ENCODE peak calls at places on chromosome 19, in six cellular contexts. R is OCI-LY7, E is Peyer's patch, U is uterus, A is RWPE2, V is stomach. T is an unnamed sample.

GRCh38 chr19:32570081-32570785 is 10.8 kb upstream of the PDCD5 start:
- DNase-seq in A (no peak), R (peak; percentile 42), V (peak; percentile 48), E (peak; percentile 71), U (peak; percentile 46), T (no peak)

GRCh38 chr19:38317104-38317612 is 1.4 kb upstream of the YIF1B start:
- DNase-seq in U (no peak), E (peak; percentile 76), V (no peak), R (no peak), A (no peak), T (no peak)

GRCh38 chr19:3656073-3656746 is 29.6 kb upstream of the CACTIN start:
- DNase-seq in R (no peak), A (no peak), V (no peak), U (no peak), E (no peak), T (no peak)

GRCh38 chr19:7988307-7988706 is 17.1 kb downstream of the ELAVL1 start:
- DNase-seq in E (no peak), U (no peak), A (no peak), R (no peak), V (no peak), T (no peak)

GRCh38 chr19:58476498-58477015 is 405 bp downstream of the ZNF446 start:
- DNase-seq in U (no peak), V (no peak), E (no peak), A (no peak), R (no peak), T (no peak)

GRCh38 chr19:39951686-39952085 is 17.3 kb upstream of the FCGBP start:
- DNase-seq in U (no peak), R (no peak), A (no peak), V (peak; percentile 22), E (no peak), T (no peak)

GRCh38 chr19:10820173-10820572 is 15.8 kb downstream of the TMED1 start:
- DNase-seq in R (peak; percentile 34), A (no peak), U (no peak), V (no peak), E (no peak), T (peak; percentile 29)

GRCh38 chr19:5935473-5936307 is 21.6 kb downstream of the CAPS start:
- DNase-seq in U (no peak), A (no peak), R (no peak), E (no peak), V (no peak), T (no peak)

GRCh38 chr19:21841784-21842097 is 5.8 kb upstream of the ZNF43 start:
- DNase-seq in U (no peak), A (no peak), V (no peak), E (no peak), R (no peak), T (no peak)

GRCh38 chr19:43476606-43477005 is 11.2 kb upstream of the LYPD3 start:
- DNase-seq in V (no peak), E (no peak), U (no peak), R (no peak), A (no peak), T (no peak)

GRCh38 chr19:8336665-8337064 is 6.4 kb downstream of the KANK3 start:
- DNase-seq in A (no peak), R (no peak), V (no peak), E (no peak), U (no peak), T (peak; percentile 9)

GRCh38 chr19:50626011-50626410 is 13.7 kb downstream of the SYT3 start:
- DNase-seq in U (no peak), V (no peak), E (no peak), R (no peak), A (no peak), T (no peak)

GRCh38 chr19:33905473-33905936 is 108.8 kb downstream of the KCTD15 start:
- DNase-seq in U (no peak), V (no peak), A (no peak), E (no peak), R (no peak), T (peak; percentile 27)

GRCh38 chr19:35136231-35136630 is 1.4 kb upstream of the LGI4 start:
- DNase-seq in U (no peak), A (no peak), V (no peak), E (no peak), R (no peak), T (no peak)

GRCh38 chr19:55621673-55622231 is 2.6 kb downstream of the ZNF784 start:
- DNase-seq in A (no peak), V (no peak), E (peak; percentile 45), R (no peak), U (no peak), T (no peak)

GRCh38 chr19:39998511-39998910 is 1.7 kb downstream of the ZNF546 start:
- DNase-seq in E (no peak), R (no peak), V (no peak), A (no peak), U (no peak), T (no peak)

GRCh38 chr19:7257148-7258041 is 36.8 kb downstream of the INSR start:
- DNase-seq in R (no peak), A (no peak), U (peak; percentile 81), E (peak; percentile 60), V (peak; percentile 59), T (no peak)

GRCh38 chr19:41811036-41811435 is 14.6 kb downstream of the CEACAM3 start:
- DNase-seq in A (no peak), U (no peak), R (peak; percentile 37), E (no peak), V (no peak), T (no peak)

GRCh38 chr19:54029930-54030490 is 33.7 kb downstream of the VSTM1 start:
- DNase-seq in A (no peak), E (peak; percentile 74), R (peak; percentile 59), V (peak; percentile 66), U (no peak), T (peak; percentile 25)

GRCh38 chr19:23996549-23996948 is 81.9 kb downstream of the ZNF726 start:
- DNase-seq in V (no peak), R (peak; percentile 45), U (no peak), A (no peak), E (no peak), T (no peak)

GRCh38 chr19:32691952-32692726 is 518 bp downstream of the NUDT19 start:
- DNase-seq in V (peak; percentile 70), E (peak; percentile 74), R (peak; percentile 41), A (no peak), U (peak; percentile 35), T (peak; percentile 71)

GRCh38 chr19:1396768-1397679 is 4.3 kb downstream of the GAMT start:
- DNase-seq in A (no peak), U (no peak), V (no peak), E (no peak), R (no peak), T (no peak)

GRCh38 chr19:1399745-1400144 is 1.6 kb downstream of the GAMT start:
- DNase-seq in A (no peak), E (no peak), R (no peak), U (no peak), V (no peak), T (no peak)

GRCh38 chr19:1397838-1398237 is 3.5 kb downstream of the GAMT start:
- DNase-seq in R (no peak), A (no peak), U (no peak), E (no peak), V (no peak), T (no peak)

GRCh38 chr19:1400281-1401137 is 833 bp downstream of the GAMT start:
- DNase-seq in U (no peak), R (no peak), V (peak; percentile 80), E (no peak), A (no peak), T (peak; percentile 92)

GRCh38 chr19:1399079-1399478 is 2.3 kb downstream of the GAMT start:
- DNase-seq in R (no peak), A (no peak), U (no peak), V (no peak), E (no peak), T (no peak)
- H3K4me1 ChIP-seq in R (peaks cover 9% of the 10 kb centered on the region), A (peaks cover 9% of the 10 kb centered on the region), U (no peaks in the 10 kb centered on the region), V (peaks cover 71% of the 10 kb centered on the region), E (peaks cover 4% of the 10 kb centered on the region), T (peaks cover 25% of the 10 kb centered on the region)

GRCh38 chr19:46408611-46409039 is 4.7 kb downstream of the CCDC8 start:
- DNase-seq in V (peak; percentile 48), U (peak; percentile 85), E (peak; percentile 64), R (no peak), A (no peak), T (peak; percentile 71)

GRCh38 chr19:46407891-46408426 is 5.4 kb downstream of the CCDC8 start:
- DNase-seq in R (no peak), V (no peak), A (no peak), E (no peak), U (no peak), T (no peak)

GRCh38 chr19:46404039-46404883 is 9.1 kb downstream of the CCDC8 start:
- DNase-seq in R (peak; percentile 40), A (no peak), U (peak; percentile 74), E (peak; percentile 58), V (peak; percentile 35), T (peak; percentile 66)

GRCh38 chr19:46402725-46403124 is 10.6 kb downstream of the CCDC8 start:
- DNase-seq in V (no peak), A (peak; percentile 37), R (no peak), E (no peak), U (no peak), T (peak; percentile 28)

DNA sequence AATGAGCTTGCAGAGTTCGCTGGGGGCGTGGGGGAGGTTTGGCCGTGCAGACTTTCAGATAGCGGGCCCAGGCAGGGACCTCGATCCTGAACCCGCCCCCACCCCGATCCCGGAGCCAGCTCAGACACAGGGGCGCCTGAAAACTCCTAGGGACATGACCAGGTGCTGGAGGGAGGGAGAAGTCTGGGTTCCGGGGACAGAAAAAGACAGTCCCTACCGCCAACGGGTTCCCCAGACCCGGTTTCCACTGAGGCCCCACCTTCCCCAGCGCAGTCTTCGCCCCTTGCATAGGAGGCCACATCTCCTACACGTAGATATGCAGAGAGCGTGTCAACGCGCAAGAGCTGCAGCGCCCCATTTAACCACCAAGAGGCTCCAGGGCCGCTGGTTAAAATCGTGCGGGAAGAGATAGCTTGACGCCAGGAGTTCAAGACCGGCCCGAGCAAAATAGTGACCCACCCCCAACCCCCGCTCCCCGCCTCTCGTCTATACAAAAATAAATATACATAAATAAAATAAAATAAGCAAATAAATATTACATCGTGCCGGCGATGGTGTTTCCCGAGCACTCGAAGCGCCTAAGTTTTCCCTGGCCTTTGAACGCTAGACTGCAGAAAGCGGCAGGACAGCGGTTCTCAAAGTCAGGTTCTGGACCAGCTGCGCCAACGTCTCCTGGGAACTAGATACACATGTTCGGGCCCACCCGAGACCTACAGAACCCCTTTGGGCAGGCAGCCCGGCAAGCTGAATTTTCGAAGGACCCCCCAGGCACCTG is 8.3 kb downstream of the CCDC8 start:
- DNase-seq in R (peak; percentile 80), V (no peak), A (no peak), U (peak; percentile 59), E (no peak), T (peak; percentile 50)
- TF ChIP-seq CTCF in R (peak; percentile 61), V (no peak), A (no peak), U (no peak), E (no peak), T (no peak)

GRCh38 chr19:14149011-14149410 is 12.6 kb upstream of the ASF1B start:
- DNase-seq in U (no peak), A (no peak), V (no peak), E (no peak), R (no peak), T (no peak)
- H3K4me3 ChIP-seq in U (no peak overlapping the region), A (no peak overlapping the region), V (no peak overlapping the region), E (peak overlapping the region; percentile 19), R (no peak overlapping the region), T (no peak overlapping the region)

DNA sequence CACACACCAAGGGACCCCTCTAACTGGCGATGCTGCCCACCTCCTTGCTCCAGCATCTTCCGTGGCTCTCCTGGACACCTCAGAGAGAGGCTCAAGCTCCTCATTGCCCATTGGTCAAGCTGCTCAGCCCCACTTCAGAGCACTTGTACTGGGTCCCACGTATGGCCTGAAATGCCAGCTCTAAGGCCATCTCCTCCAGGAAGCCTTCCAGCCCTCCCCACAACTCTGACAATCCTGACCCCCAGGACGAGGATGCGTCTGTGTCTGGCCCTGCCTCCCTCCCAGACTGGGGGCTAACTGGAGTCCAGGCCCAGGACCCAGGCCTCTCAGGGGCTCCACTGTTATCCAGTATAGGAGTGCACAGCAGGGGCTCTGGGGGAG is 7.9 kb upstream of the HOMER3 start:
- DNase-seq in U (no peak), A (no peak), R (no peak), E (no peak), V (no peak), T (no peak)
- H3K4me1 ChIP-seq in U (no peaks in the 10 kb centered on the region), A (peaks cover 19% of the 10 kb centered on the region), R (peaks cover 56% of the 10 kb centered on the region), E (no peaks in the 10 kb centered on the region), V (no peaks in the 10 kb centered on the region), T (no peaks in the 10 kb centered on the region)